ENCODE peak calls at places on chromosomes 6 and 20, in ten cellular contexts. One of them, this sample, is unnamed.

GRCh38 chr20:62674370-62674769 is 32.1 kb downstream of the SLCO4A1 start:
- DNase-seq in HT1080: no peak
- DNase-seq in cardiac muscle cell: no peak
- DNase-seq in stimulated activated CD8-positive, alpha-beta memory T cell treated with anti-CD3 and anti-CD28 coated beads, Interleukin-2, amount 100 ng/mL, for 1 hour: no peak
- DNase-seq in activated naive CD8-positive, alpha-beta T cell treated with anti-CD3 and anti-CD28 coated beads, Interleukin-2, amount 50 U/mL, for 24 hours: no peak
- DNase-seq in ovary: no peak
- DNase-seq in DND-41: no peak
- DNase-seq in AG04450: no peak
- DNase-seq in activated T-helper 1 cell treated with anti-CD3 and anti-CD28 coated beads, Interleukin-2, amount 50 U/mL, for 16 hours: no peak
- DNase-seq in hypothalamus: no peak
- DNase-seq in this sample: no peak

GRCh38 chr6:40295251-40295949 is 291.8 kb downstream of the LRFN2 start:
- DNase-seq in AG04450: no peak
- DNase-seq in activated T-helper 1 cell treated with anti-CD3 and anti-CD28 coated beads, Interleukin-2, amount 50 U/mL, for 16 hours: no peak
- DNase-seq in DND-41: no peak
- DNase-seq in hypothalamus: no peak
- DNase-seq in cardiac muscle cell: no peak
- DNase-seq in activated naive CD8-positive, alpha-beta T cell treated with anti-CD3 and anti-CD28 coated beads, Interleukin-2, amount 50 U/mL, for 24 hours: no peak
- DNase-seq in HT1080: peak
- DNase-seq in ovary: no peak
- DNase-seq in stimulated activated CD8-positive, alpha-beta memory T cell treated with anti-CD3 and anti-CD28 coated beads, Interleukin-2, amount 100 ng/mL, for 1 hour: no peak
- DNase-seq in this sample: no peak

GRCh38 chr6:38068854-38069253 is 249.3 kb downstream of the ZFAND3 start:
- DNase-seq in DND-41: no peak
- DNase-seq in ovary: no peak
- DNase-seq in activated T-helper 1 cell treated with anti-CD3 and anti-CD28 coated beads, Interleukin-2, amount 50 U/mL, for 16 hours: no peak
- DNase-seq in hypothalamus: no peak
- DNase-seq in cardiac muscle cell: no peak
- DNase-seq in AG04450: no peak
- DNase-seq in stimulated activated CD8-positive, alpha-beta memory T cell treated with anti-CD3 and anti-CD28 coated beads, Interleukin-2, amount 100 ng/mL, for 1 hour: no peak
- DNase-seq in HT1080: no peak
- DNase-seq in activated naive CD8-positive, alpha-beta T cell treated with anti-CD3 and anti-CD28 coated beads, Interleukin-2, amount 50 U/mL, for 24 hours: no peak
- DNase-seq in this sample: no peak

GRCh38 chr6:112027942-112028674 is 25.8 kb upstream of the CCN6 start:
- DNase-seq in stimulated activated CD8-positive, alpha-beta memory T cell treated with anti-CD3 and anti-CD28 coated beads, Interleukin-2, amount 100 ng/mL, for 1 hour: no peak
- DNase-seq in HT1080: no peak
- DNase-seq in activated naive CD8-positive, alpha-beta T cell treated with anti-CD3 and anti-CD28 coated beads, Interleukin-2, amount 50 U/mL, for 24 hours: no peak
- DNase-seq in DND-41: peak
- DNase-seq in AG04450: no peak
- DNase-seq in cardiac muscle cell: no peak
- DNase-seq in activated T-helper 1 cell treated with anti-CD3 and anti-CD28 coated beads, Interleukin-2, amount 50 U/mL, for 16 hours: no peak
- DNase-seq in ovary: no peak
- DNase-seq in hypothalamus: no peak
- DNase-seq in this sample: no peak

GRCh38 chr6:158819977-158820632 is 937 bp upstream of the EZR start:
- DNase-seq in cardiac muscle cell: no peak
- DNase-seq in activated naive CD8-positive, alpha-beta T cell treated with anti-CD3 and anti-CD28 coated beads, Interleukin-2, amount 50 U/mL, for 24 hours: no peak
- DNase-seq in HT1080: no peak
- DNase-seq in activated T-helper 1 cell treated with anti-CD3 and anti-CD28 coated beads, Interleukin-2, amount 50 U/mL, for 16 hours: no peak
- DNase-seq in hypothalamus: no peak
- DNase-seq in ovary: no peak
- DNase-seq in DND-41: no peak
- DNase-seq in stimulated activated CD8-positive, alpha-beta memory T cell treated with anti-CD3 and anti-CD28 coated beads, Interleukin-2, amount 100 ng/mL, for 1 hour: no peak
- DNase-seq in AG04450: no peak
- DNase-seq in this sample: no peak

GRCh38 chr20:15895126-15895525 is 678.1 kb downstream of the KIF16B start:
- DNase-seq in activated naive CD8-positive, alpha-beta T cell treated with anti-CD3 and anti-CD28 coated beads, Interleukin-2, amount 50 U/mL, for 24 hours: no peak
- DNase-seq in activated T-helper 1 cell treated with anti-CD3 and anti-CD28 coated beads, Interleukin-2, amount 50 U/mL, for 16 hours: no peak
- DNase-seq in cardiac muscle cell: no peak
- DNase-seq in AG04450: no peak
- DNase-seq in HT1080: no peak
- DNase-seq in ovary: no peak
- DNase-seq in stimulated activated CD8-positive, alpha-beta memory T cell treated with anti-CD3 and anti-CD28 coated beads, Interleukin-2, amount 100 ng/mL, for 1 hour: no peak
- DNase-seq in hypothalamus: no peak
- DNase-seq in DND-41: no peak
- DNase-seq in this sample: no peak

GRCh38 chr6:125153541-125154183 is at the start of gene TPD52L1:
- DNase-seq in activated T-helper 1 cell treated with anti-CD3 and anti-CD28 coated beads, Interleukin-2, amount 50 U/mL, for 16 hours: peak
- DNase-seq in DND-41: no peak
- DNase-seq in stimulated activated CD8-positive, alpha-beta memory T cell treated with anti-CD3 and anti-CD28 coated beads, Interleukin-2, amount 100 ng/mL, for 1 hour: no peak
- DNase-seq in HT1080: peak
- DNase-seq in AG04450: no peak
- DNase-seq in activated naive CD8-positive, alpha-beta T cell treated with anti-CD3 and anti-CD28 coated beads, Interleukin-2, amount 50 U/mL, for 24 hours: peak
- DNase-seq in hypothalamus: peak
- DNase-seq in cardiac muscle cell: peak
- DNase-seq in ovary: peak
- DNase-seq in this sample: no peak

GRCh38 chr20:25580711-25581110 is 4.6 kb downstream of the NINL start:
- DNase-seq in activated T-helper 1 cell treated with anti-CD3 and anti-CD28 coated beads, Interleukin-2, amount 50 U/mL, for 16 hours: no peak
- DNase-seq in activated naive CD8-positive, alpha-beta T cell treated with anti-CD3 and anti-CD28 coated beads, Interleukin-2, amount 50 U/mL, for 24 hours: no peak
- DNase-seq in stimulated activated CD8-positive, alpha-beta memory T cell treated with anti-CD3 and anti-CD28 coated beads, Interleukin-2, amount 100 ng/mL, for 1 hour: no peak
- DNase-seq in cardiac muscle cell: no peak
- DNase-seq in AG04450: no peak
- DNase-seq in ovary: no peak
- DNase-seq in hypothalamus: no peak
- DNase-seq in DND-41: no peak
- DNase-seq in HT1080: no peak
- DNase-seq in this sample: no peak

GRCh38 chr6:140977425-140977824 is 1155.3 kb upstream of the GJE1 start:
- DNase-seq in activated naive CD8-positive, alpha-beta T cell treated with anti-CD3 and anti-CD28 coated beads, Interleukin-2, amount 50 U/mL, for 24 hours: no peak
- DNase-seq in activated T-helper 1 cell treated with anti-CD3 and anti-CD28 coated beads, Interleukin-2, amount 50 U/mL, for 16 hours: no peak
- DNase-seq in HT1080: no peak
- DNase-seq in ovary: no peak
- DNase-seq in DND-41: no peak
- DNase-seq in hypothalamus: no peak
- DNase-seq in stimulated activated CD8-positive, alpha-beta memory T cell treated with anti-CD3 and anti-CD28 coated beads, Interleukin-2, amount 100 ng/mL, for 1 hour: no peak
- DNase-seq in cardiac muscle cell: no peak
- DNase-seq in AG04450: no peak
- DNase-seq in this sample: no peak

GRCh38 chr6:39543117-39543516 is 182.1 kb downstream of the KIF6 start:
- DNase-seq in cardiac muscle cell: no peak
- DNase-seq in AG04450: no peak
- DNase-seq in activated naive CD8-positive, alpha-beta T cell treated with anti-CD3 and anti-CD28 coated beads, Interleukin-2, amount 50 U/mL, for 24 hours: no peak
- DNase-seq in stimulated activated CD8-positive, alpha-beta memory T cell treated with anti-CD3 and anti-CD28 coated beads, Interleukin-2, amount 100 ng/mL, for 1 hour: no peak
- DNase-seq in hypothalamus: no peak
- DNase-seq in ovary: peak
- DNase-seq in activated T-helper 1 cell treated with anti-CD3 and anti-CD28 coated beads, Interleukin-2, amount 50 U/mL, for 16 hours: no peak
- DNase-seq in DND-41: no peak
- DNase-seq in HT1080: no peak
- DNase-seq in this sample: no peak

GRCh38 chr6:167933290-167933689 is 64.2 kb upstream of the KIF25 start:
- DNase-seq in activated naive CD8-positive, alpha-beta T cell treated with anti-CD3 and anti-CD28 coated beads, Interleukin-2, amount 50 U/mL, for 24 hours: no peak
- DNase-seq in hypothalamus: no peak
- DNase-seq in DND-41: no peak
- DNase-seq in HT1080: no peak
- DNase-seq in cardiac muscle cell: no peak
- DNase-seq in stimulated activated CD8-positive, alpha-beta memory T cell treated with anti-CD3 and anti-CD28 coated beads, Interleukin-2, amount 100 ng/mL, for 1 hour: no peak
- DNase-seq in activated T-helper 1 cell treated with anti-CD3 and anti-CD28 coated beads, Interleukin-2, amount 50 U/mL, for 16 hours: no peak
- DNase-seq in AG04450: no peak
- DNase-seq in ovary: no peak
- DNase-seq in this sample: no peak

GRCh38 chr20:18739785-18740184 is 73.8 kb upstream of the SCP2D1 start:
- DNase-seq in AG04450: peak
- DNase-seq in HT1080: no peak
- DNase-seq in cardiac muscle cell: peak
- DNase-seq in activated T-helper 1 cell treated with anti-CD3 and anti-CD28 coated beads, Interleukin-2, amount 50 U/mL, for 16 hours: no peak
- DNase-seq in hypothalamus: no peak
- DNase-seq in activated naive CD8-positive, alpha-beta T cell treated with anti-CD3 and anti-CD28 coated beads, Interleukin-2, amount 50 U/mL, for 24 hours: no peak
- DNase-seq in DND-41: no peak
- DNase-seq in ovary: peak
- DNase-seq in stimulated activated CD8-positive, alpha-beta memory T cell treated with anti-CD3 and anti-CD28 coated beads, Interleukin-2, amount 100 ng/mL, for 1 hour: no peak
- DNase-seq in this sample: peak

GRCh38 chr6:145468534-145468933 is 266.8 kb downstream of the EPM2A start:
- DNase-seq in DND-41: no peak
- DNase-seq in cardiac muscle cell: no peak
- DNase-seq in HT1080: no peak
- DNase-seq in activated naive CD8-positive, alpha-beta T cell treated with anti-CD3 and anti-CD28 coated beads, Interleukin-2, amount 50 U/mL, for 24 hours: no peak
- DNase-seq in AG04450: no peak
- DNase-seq in stimulated activated CD8-positive, alpha-beta memory T cell treated with anti-CD3 and anti-CD28 coated beads, Interleukin-2, amount 100 ng/mL, for 1 hour: no peak
- DNase-seq in activated T-helper 1 cell treated with anti-CD3 and anti-CD28 coated beads, Interleukin-2, amount 50 U/mL, for 16 hours: no peak
- DNase-seq in ovary: no peak
- DNase-seq in hypothalamus: no peak
- DNase-seq in this sample: no peak

GRCh38 chr6:74870403-74870802 is 335.4 kb downstream of the COL12A1 start:
- DNase-seq in cardiac muscle cell: no peak
- DNase-seq in AG04450: no peak
- DNase-seq in ovary: no peak
- DNase-seq in DND-41: no peak
- DNase-seq in hypothalamus: no peak
- DNase-seq in activated naive CD8-positive, alpha-beta T cell treated with anti-CD3 and anti-CD28 coated beads, Interleukin-2, amount 50 U/mL, for 24 hours: no peak
- DNase-seq in stimulated activated CD8-positive, alpha-beta memory T cell treated with anti-CD3 and anti-CD28 coated beads, Interleukin-2, amount 100 ng/mL, for 1 hour: no peak
- DNase-seq in activated T-helper 1 cell treated with anti-CD3 and anti-CD28 coated beads, Interleukin-2, amount 50 U/mL, for 16 hours: no peak
- DNase-seq in HT1080: peak
- DNase-seq in this sample: no peak

GRCh38 chr20:1631309-1632227 is 11.8 kb upstream of the SIRPB1 start:
- DNase-seq in hypothalamus: no peak
- DNase-seq in AG04450: no peak
- DNase-seq in activated T-helper 1 cell treated with anti-CD3 and anti-CD28 coated beads, Interleukin-2, amount 50 U/mL, for 16 hours: no peak
- DNase-seq in stimulated activated CD8-positive, alpha-beta memory T cell treated with anti-CD3 and anti-CD28 coated beads, Interleukin-2, amount 100 ng/mL, for 1 hour: no peak
- DNase-seq in activated naive CD8-positive, alpha-beta T cell treated with anti-CD3 and anti-CD28 coated beads, Interleukin-2, amount 50 U/mL, for 24 hours: no peak
- DNase-seq in cardiac muscle cell: no peak
- DNase-seq in DND-41: no peak
- DNase-seq in ovary: no peak
- DNase-seq in HT1080: no peak
- DNase-seq in this sample: no peak

GRCh38 chr6:168005796-168006195 is 8.3 kb downstream of the KIF25 start:
- DNase-seq in activated T-helper 1 cell treated with anti-CD3 and anti-CD28 coated beads, Interleukin-2, amount 50 U/mL, for 16 hours: no peak
- DNase-seq in stimulated activated CD8-positive, alpha-beta memory T cell treated with anti-CD3 and anti-CD28 coated beads, Interleukin-2, amount 100 ng/mL, for 1 hour: no peak
- DNase-seq in cardiac muscle cell: no peak
- DNase-seq in activated naive CD8-positive, alpha-beta T cell treated with anti-CD3 and anti-CD28 coated beads, Interleukin-2, amount 50 U/mL, for 24 hours: no peak
- DNase-seq in AG04450: no peak
- DNase-seq in DND-41: no peak
- DNase-seq in hypothalamus: no peak
- DNase-seq in HT1080: no peak
- DNase-seq in ovary: no peak
- DNase-seq in this sample: no peak

GRCh38 chr20:4766631-4767030 is 44.9 kb downstream of the PRND start:
- DNase-seq in activated naive CD8-positive, alpha-beta T cell treated with anti-CD3 and anti-CD28 coated beads, Interleukin-2, amount 50 U/mL, for 24 hours: no peak
- DNase-seq in AG04450: no peak
- DNase-seq in HT1080: no peak
- DNase-seq in ovary: no peak
- DNase-seq in DND-41: no peak
- DNase-seq in stimulated activated CD8-positive, alpha-beta memory T cell treated with anti-CD3 and anti-CD28 coated beads, Interleukin-2, amount 100 ng/mL, for 1 hour: no peak
- DNase-seq in hypothalamus: no peak
- DNase-seq in cardiac muscle cell: no peak
- DNase-seq in activated T-helper 1 cell treated with anti-CD3 and anti-CD28 coated beads, Interleukin-2, amount 50 U/mL, for 16 hours: no peak
- DNase-seq in this sample: no peak

GRCh38 chr6:23244300-23244699 is 674.9 kb downstream of the HDGFL1 start:
- DNase-seq in hypothalamus: no peak
- DNase-seq in activated T-helper 1 cell treated with anti-CD3 and anti-CD28 coated beads, Interleukin-2, amount 50 U/mL, for 16 hours: no peak
- DNase-seq in activated naive CD8-positive, alpha-beta T cell treated with anti-CD3 and anti-CD28 coated beads, Interleukin-2, amount 50 U/mL, for 24 hours: no peak
- DNase-seq in HT1080: peak
- DNase-seq in DND-41: no peak
- DNase-seq in cardiac muscle cell: no peak
- DNase-seq in stimulated activated CD8-positive, alpha-beta memory T cell treated with anti-CD3 and anti-CD28 coated beads, Interleukin-2, amount 100 ng/mL, for 1 hour: no peak
- DNase-seq in ovary: no peak
- DNase-seq in AG04450: peak
- DNase-seq in this sample: peak

GRCh38 chr6:152117156-152118129 is 310.0 kb downstream of the ESR1 start:
- DNase-seq in activated T-helper 1 cell treated with anti-CD3 and anti-CD28 coated beads, Interleukin-2, amount 50 U/mL, for 16 hours: no peak
- DNase-seq in activated naive CD8-positive, alpha-beta T cell treated with anti-CD3 and anti-CD28 coated beads, Interleukin-2, amount 50 U/mL, for 24 hours: no peak
- DNase-seq in AG04450: no peak
- DNase-seq in stimulated activated CD8-positive, alpha-beta memory T cell treated with anti-CD3 and anti-CD28 coated beads, Interleukin-2, amount 100 ng/mL, for 1 hour: no peak
- DNase-seq in hypothalamus: no peak
- DNase-seq in HT1080: no peak
- DNase-seq in ovary: no peak
- DNase-seq in cardiac muscle cell: no peak
- DNase-seq in DND-41: no peak
- DNase-seq in this sample: no peak

This sample was measured in AG04449.